ENCODE peak calls at places on chromosomes 12 and 14, in four cellular contexts. R is HS-27A, J is heart right ventricle, P is stomach. C is an unnamed sample.

GRCh38 chr14:72430457-72430856 is 463.4 kb downstream of the DPF3 start:
- DNase-seq in J (no peak), P (no peak), R (no peak), C (no peak)

GRCh38 chr12:117124421-117125274 is 25.4 kb upstream of the TESC start:
- DNase-seq in R (no peak), P (no peak), J (no peak), C (no peak)

GRCh38 chr14:89417111-89417468 is at the start of gene FOXN3:
- DNase-seq in R (peak), J (peak), P (peak), C (peak)

GRCh38 chr12:8916154-8916553 is 1.8 kb downstream of the PHC1 start:
- DNase-seq in J (no peak), P (no peak), R (no peak), C (no peak)

GRCh38 chr14:67456732-67457131 is 31.8 kb downstream of the TMEM229B start:
- DNase-seq in R (no peak), P (no peak), J (no peak), C (no peak)

GRCh38 chr14:39666386-39666785 is 234.2 kb upstream of the FBXO33 start:
- DNase-seq in J (no peak), R (no peak), P (no peak), C (no peak)

GRCh38 chr12:52990206-52990605 is 16.1 kb upstream of the EIF4B start:
- DNase-seq in J (no peak), R (no peak), P (no peak), C (no peak)

GRCh38 chr12:77377116-77377515 is 311.7 kb upstream of the E2F7 start:
- DNase-seq in P (no peak), J (no peak), R (no peak), C (no peak)

GRCh38 chr14:39431416-39432178 is 636 bp downstream of the FBXO33 start:
- DNase-seq in J (peak), P (peak), R (peak), C (peak)

GRCh38 chr12:15546102-15546701 is 223.9 kb downstream of the PTPRO start:
- DNase-seq in J (no peak), P (no peak), R (no peak), C (no peak)

GRCh38 chr14:104563742-104564615 is 15.6 kb upstream of the C14orf180 start:
- DNase-seq in J (peak), R (no peak), P (peak), C (peak)

GRCh38 chr14:101507306-101508150 is 53.8 kb upstream of the DIO3 start:
- DNase-seq in J (no peak), R (no peak), P (peak), C (peak)